ENCODE peak calls at places on chromosomes 11 and 22, in seven cellular contexts. W is WERI-Rb-1, G is choroid plexus epithelial cell, D is adrenal gland, Y is esophagus muscularis mucosa, U is astrocyte of the spinal cord, F is fibroblast of pulmonary artery. T is an unnamed sample.

GRCh38 chr11:4203603-4204360 is 109.2 kb downstream of the RRM1 start:
- DNase-seq in D (no peak), W (no peak), Y (no peak), F (no peak), G (no peak), U (no peak), T (no peak)

GRCh38 chr11:70111269-70112016 is 33.3 kb downstream of the ANO1 start:
- DNase-seq in D (peak; percentile 43), W (peak; percentile 84), Y (no peak), G (peak; percentile 61), F (peak; percentile 33), U (peak; percentile 60), T (no peak)

GRCh38 chr22:24583221-24583971 is 9.5 kb downstream of the LRRC75B start:
- DNase-seq in U (peak; percentile 9), F (peak; percentile 40), G (no peak), W (no peak), Y (no peak), D (no peak), T (peak; percentile 83)

GRCh38 chr11:128757886-128758612 is 64.2 kb downstream of the FLI1 start:
- DNase-seq in F (no peak), U (no peak), D (no peak), Y (no peak), W (no peak), G (no peak), T (no peak)

GRCh38 chr11:119342362-119343130 is 1.9 kb upstream of the C1QTNF5 start:
- DNase-seq in G (no peak), F (no peak), W (no peak), D (no peak), U (no peak), Y (no peak), T (no peak)

GRCh38 chr11:44268807-44269080 is 41.2 kb downstream of the ALX4 start:
- DNase-seq in G (no peak), U (no peak), F (no peak), D (no peak), W (no peak), Y (no peak), T (no peak)

GRCh38 chr11:82191690-82192089 is 542.0 kb downstream of the FAM181B start:
- DNase-seq in U (no peak), W (peak; percentile 84), D (no peak), Y (no peak), F (no peak), G (no peak), T (no peak)

GRCh38 chr11:95088946-95089619 is 563 bp upstream of the ENDOD1 start:
- DNase-seq in U (no peak), F (no peak), D (no peak), W (no peak), G (no peak), Y (no peak), T (peak; percentile 51)

GRCh38 chr11:120331301-120331966 is 4.8 kb upstream of the ARHGEF12 start:
- DNase-seq in F (peak; percentile 83), G (peak; percentile 79), D (no peak), W (no peak), Y (no peak), U (peak; percentile 87), T (peak; percentile 96)

GRCh38 chr11:103536335-103536722 is 427.1 kb downstream of the DYNC2H1 start:
- DNase-seq in Y (peak; percentile 87), D (no peak), F (no peak), G (no peak), U (no peak), W (peak; percentile 77), T (no peak)

GRCh38 chr11:102793677-102794290 is 4.2 kb downstream of the MMP1 start:
- DNase-seq in W (peak; percentile 43), U (no peak), Y (no peak), G (no peak), F (no peak), D (no peak), T (no peak)

GRCh38 chr11:122264121-122264520 is 148.1 kb upstream of the BLID start:
- DNase-seq in W (no peak), Y (no peak), G (no peak), D (no peak), U (no peak), F (no peak), T (no peak)

GRCh38 chr11:73454987-73455386 is 78.8 kb downstream of the RELT start:
- DNase-seq in D (peak; percentile 20), W (no peak), Y (no peak), U (no peak), F (no peak), G (no peak), T (no peak)

GRCh38 chr11:93842034-93842433 is 8.4 kb downstream of the VSTM5 start:
- DNase-seq in F (no peak), W (no peak), G (no peak), U (no peak), Y (no peak), D (no peak), T (no peak)

GRCh38 chr22:19984851-19985811 is 31.5 kb downstream of the ARVCF start:
- DNase-seq in F (no peak), W (no peak), G (no peak), U (no peak), D (no peak), Y (no peak), T (no peak)

GRCh38 chr22:27004434-27004833 is 347.0 kb downstream of the MIAT start:
- DNase-seq in Y (no peak), W (no peak), F (no peak), U (no peak), G (no peak), D (no peak), T (no peak)

GRCh38 chr11:20647976-20648565 is 21.3 kb upstream of the NELL1 start:
- DNase-seq in D (peak; percentile 30), G (peak; percentile 61), U (peak; percentile 52), Y (no peak), W (peak; percentile 36), F (peak; percentile 62), T (peak; percentile 62)

DNA sequence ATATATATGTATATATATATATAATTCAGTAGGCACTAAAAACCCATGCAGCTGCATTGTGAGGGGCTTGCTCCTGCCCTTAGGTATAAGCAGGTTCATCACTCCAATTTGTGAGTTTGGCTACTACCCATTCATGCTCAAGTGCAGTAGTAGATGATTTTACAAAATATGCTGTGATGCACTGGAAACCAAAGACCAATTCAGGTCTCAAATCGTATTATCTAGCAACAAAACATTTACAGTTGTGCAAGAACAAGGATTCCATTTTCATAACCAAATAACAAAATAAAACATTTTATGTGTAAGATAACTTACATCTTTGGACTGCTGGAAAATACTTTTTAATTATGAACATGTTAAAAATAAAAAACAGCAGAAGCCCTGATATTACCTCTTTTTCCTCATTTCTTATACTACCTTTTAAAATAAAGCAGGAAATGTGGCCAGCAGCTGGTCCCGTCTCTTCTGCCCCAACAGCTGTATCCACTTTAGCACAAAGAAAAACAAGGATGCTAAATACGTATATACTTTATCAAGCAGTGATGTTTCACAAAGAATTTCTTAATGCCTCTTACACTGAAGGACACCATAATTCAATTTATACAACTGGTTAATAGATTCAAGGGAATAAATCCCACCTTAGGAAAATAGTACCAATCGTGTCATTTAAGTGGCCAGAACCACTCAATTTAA is 2.8 kb downstream of the CREBZF start:
- DNase-seq in U (peak; percentile 17), W (no peak), Y (no peak), D (no peak), F (peak; percentile 39), G (no peak), T (peak; percentile 37)
- H3K4me3 ChIP-seq in U (peak overlapping the region; percentile 74), W (peak overlapping the region; percentile 99), Y (peak overlapping the region; percentile 90), D (no peak overlapping the region), F (peak overlapping the region; percentile 79), G (peak overlapping the region; percentile 85), T (peak overlapping the region; percentile 93)

DNA sequence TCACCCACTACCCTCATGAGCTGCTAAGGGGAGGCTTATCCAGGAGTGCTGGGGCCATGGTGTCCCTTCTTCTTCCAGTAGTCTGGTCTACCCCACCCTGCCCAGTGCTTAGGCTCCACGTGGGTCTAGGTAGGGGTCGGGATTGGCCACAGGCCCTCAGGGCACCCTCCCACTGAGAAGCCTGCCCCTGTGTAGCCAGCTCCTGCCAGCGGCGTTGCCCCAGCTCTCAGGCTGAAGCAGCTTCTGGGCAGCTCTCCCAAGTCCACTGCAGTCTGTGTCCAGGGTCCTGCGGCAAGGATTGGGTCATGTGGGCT is 24.0 kb upstream of the RIC3 start:
- DNase-seq in W (no peak), D (no peak), F (no peak), U (no peak), Y (no peak), G (no peak), T (no peak)
- TF ChIP-seq CTCF in W (no peak), D (no peak), F (no peak), U (no peak), Y (no peak), G (no peak), T (no peak)

DNA sequence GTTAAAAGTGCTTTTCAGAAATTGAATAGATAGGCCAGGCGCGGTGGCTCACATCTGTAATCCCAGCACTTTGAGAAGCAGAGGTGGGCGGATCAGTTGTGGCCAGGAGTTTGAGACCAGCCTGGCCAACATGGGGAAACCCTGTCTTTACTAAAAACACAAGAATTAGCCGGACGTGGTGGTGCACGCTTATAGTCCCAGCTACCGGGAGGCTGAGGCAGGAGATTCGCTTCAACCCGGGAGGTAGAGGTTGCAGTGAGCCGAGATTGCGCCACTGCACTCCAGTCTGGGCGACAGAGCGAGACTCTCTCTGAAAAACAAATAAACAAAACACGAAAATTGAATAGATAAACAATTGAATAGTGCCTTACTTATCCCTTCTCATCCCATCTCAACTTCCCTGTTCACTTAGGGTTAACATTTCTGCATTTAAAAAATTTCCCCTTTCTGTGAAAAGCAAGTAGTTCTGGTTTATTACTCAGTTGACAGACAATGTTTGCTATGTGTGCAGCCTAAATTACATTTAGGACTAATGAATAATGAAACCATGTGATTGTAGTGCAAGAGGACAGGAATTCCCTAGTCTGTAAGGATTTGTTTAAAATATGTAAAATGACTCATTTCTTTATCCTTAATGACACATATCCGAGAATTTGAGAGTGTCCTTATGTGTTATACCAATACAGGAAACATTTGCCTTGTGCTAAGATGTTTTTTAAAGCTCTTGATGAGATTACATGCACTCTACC is 6.0 kb downstream of the RNF169 start:
- DNase-seq in G (peak; percentile 86), Y (no peak), U (peak; percentile 81), W (no peak), F (peak; percentile 83), D (no peak), T (peak; percentile 85)
- H3K4me3 ChIP-seq in G (peak overlapping the region; percentile 34), Y (no peak overlapping the region), U (peak overlapping the region; percentile 17), W (no peak overlapping the region), F (peak overlapping the region; percentile 42), D (no peak overlapping the region), T (peak overlapping the region; percentile 23)

DNA sequence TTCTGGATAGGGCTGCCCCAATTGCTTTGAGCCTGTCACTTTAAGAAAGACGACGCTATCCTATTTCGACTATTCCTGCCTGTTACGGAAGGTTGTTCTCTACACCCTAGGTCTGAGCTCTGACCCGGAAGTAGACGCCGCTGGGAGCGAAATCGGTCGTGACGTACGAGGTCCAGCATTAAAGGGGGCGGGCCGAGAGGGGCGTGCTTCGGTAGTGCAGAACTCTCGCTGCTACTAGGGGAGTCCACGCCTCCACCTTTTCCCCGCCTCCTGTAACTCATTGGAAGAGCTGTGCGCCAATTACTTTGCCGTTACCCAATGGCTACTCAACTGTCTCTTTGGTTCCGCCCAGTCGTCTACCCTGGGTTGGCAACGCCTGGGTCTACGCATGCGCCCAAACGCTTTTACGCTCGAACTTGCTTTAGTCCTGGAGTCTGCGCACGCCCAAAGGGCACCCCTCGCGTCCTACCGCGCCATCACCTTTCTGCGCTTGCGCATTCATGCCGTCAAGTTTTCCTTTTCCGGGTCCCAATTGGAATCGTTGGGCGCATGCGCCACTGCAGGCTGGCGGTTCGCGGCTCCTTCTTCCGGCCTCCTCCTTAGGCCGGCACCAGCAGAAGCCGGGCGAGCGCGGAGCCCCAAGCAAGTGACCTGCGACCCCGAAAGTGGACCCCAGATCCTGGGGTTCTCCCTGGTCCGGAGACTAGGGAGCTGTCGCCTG is at the start of gene PCNX3:
- DNase-seq in D (peak; percentile 100), Y (peak; percentile 100), G (peak; percentile 100), U (peak; percentile 100), F (peak; percentile 100), W (peak; percentile 100), T (peak; percentile 100)
- TF ChIP-seq CTCF in D (no peak), Y (no peak), G (no peak), U (no peak), F (no peak), W (no peak), T (no peak)

T was measured in fibroblast of the aortic adventitia.